ENCODE peak calls at places on chromosome 13, in five cellular contexts. F, I, C, T and M are unnamed samples.

GRCh38 chr13:67230774-67231480 is 791 bp upstream of the PCDH9 start:
- DNase-seq in C (peak; percentile 51), T (peak; percentile 5), I (peak; percentile 56), F (peak; percentile 32), M (peak; percentile 73)

GRCh38 chr13:40814803-40815202 is 25.4 kb downstream of the SLC25A15 start:
- DNase-seq in F (no peak), C (no peak), T (no peak), I (no peak), M (no peak)

GRCh38 chr13:44932171-44932849 is 57.0 kb downstream of the NUFIP1 start:
- DNase-seq in I (no peak), F (no peak), T (no peak), C (no peak), M (no peak)

GRCh38 chr13:74767031-74767430 is 632.8 kb upstream of the KLF12 start:
- DNase-seq in C (no peak), T (no peak), F (no peak), I (peak; percentile 74), M (no peak)

GRCh38 chr13:23547000-23547590 is 23.1 kb upstream of the TNFRSF19 start:
- DNase-seq in T (no peak), F (no peak), C (peak; percentile 62), I (no peak), M (peak; percentile 27)

GRCh38 chr13:77002590-77003190 is 10.8 kb downstream of the CLN5 start:
- DNase-seq in T (no peak), C (no peak), I (peak; percentile 50), F (no peak), M (no peak)

GRCh38 chr13:20525144-20525600 is 485 bp downstream of the CRYL1 start:
- DNase-seq in T (peak; percentile 16), F (peak; percentile 39), C (peak; percentile 46), I (peak; percentile 6), M (no peak)

GRCh38 chr13:88085036-88085435 is 413.9 kb downstream of the SLITRK5 start:
- DNase-seq in T (no peak), I (peak; percentile 42), C (no peak), F (no peak), M (no peak)

GRCh38 chr13:94711561-94712286 is 621 bp downstream of the SOX21 start:
- DNase-seq in F (peak; percentile 58), C (no peak), T (peak; percentile 7), I (peak; percentile 44), M (no peak)

GRCh38 chr13:39862891-39863290 is 207.4 kb downstream of the COG6 start:
- DNase-seq in F (no peak), I (no peak), T (no peak), C (no peak), M (no peak)

GRCh38 chr13:92074658-92075057 is 676.2 kb downstream of the GPC5 start:
- DNase-seq in T (no peak), F (peak; percentile 73), C (no peak), I (peak; percentile 15), M (peak; percentile 14)

GRCh38 chr13:105202384-105202783 is 1333.1 kb downstream of the EFNB2 start:
- DNase-seq in T (no peak), C (no peak), I (peak; percentile 47), F (peak; percentile 32), M (no peak)

DNA sequence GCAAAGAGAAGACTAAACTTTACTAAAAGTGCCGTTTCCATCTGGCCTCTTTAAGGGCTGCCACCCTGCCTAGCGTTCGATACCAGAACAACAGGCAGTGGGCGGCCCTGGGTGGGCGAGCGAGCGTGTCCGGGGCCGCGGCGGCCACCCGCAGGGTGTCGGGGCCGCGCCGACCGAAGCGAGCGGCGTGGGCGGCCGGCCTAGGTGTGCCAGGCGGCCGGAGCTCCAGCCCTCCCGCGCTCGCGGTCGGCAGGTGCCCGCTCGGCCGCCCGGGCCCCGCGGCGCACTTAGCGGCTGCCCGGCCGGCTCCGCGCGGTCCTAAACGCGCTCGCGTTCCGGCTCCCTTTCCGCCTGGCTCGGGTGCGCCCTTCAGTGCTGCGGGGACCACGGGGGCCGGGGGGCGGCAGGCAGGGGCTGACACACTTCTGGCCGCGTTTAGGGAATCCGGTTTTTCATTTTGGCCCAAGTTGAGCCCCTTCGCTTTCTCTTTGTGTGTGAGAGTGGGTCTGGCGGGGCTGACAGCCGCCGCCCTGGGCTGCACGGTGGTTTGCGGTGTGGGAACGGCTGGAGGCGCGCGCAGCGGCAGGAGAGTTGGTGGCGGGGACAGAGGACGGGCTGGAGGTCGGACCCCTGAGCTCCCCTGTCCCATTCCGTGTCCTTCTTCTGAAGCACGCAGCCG is 2.9 kb downstream of the FGF9 start:
- DNase-seq in T (peak; percentile 36), I (peak; percentile 66), F (no peak), C (peak; percentile 46), M (peak; percentile 58)
- TF ChIP-seq CTCF in T (no peak), I (peak; percentile 13), F (peak; percentile 11), C (peak; percentile 42), M (peak; percentile 1)

GRCh38 chr13:102846261-102847015 is 606 bp downstream of the ERCC5 start:
- DNase-seq in F (peak; percentile 54), C (peak; percentile 25), I (peak; percentile 59), T (no peak), M (no peak)

GRCh38 chr13:102845289-102845629 is 573 bp upstream of the ERCC5 start:
- DNase-seq in I (no peak), T (no peak), F (no peak), C (no peak), M (no peak)

GRCh38 chr13:102847272-102848234 is 1.7 kb downstream of the ERCC5 start:
- DNase-seq in T (no peak), C (no peak), I (peak; percentile 51), F (no peak), M (no peak)

GRCh38 chr13:102848956-102849355 is 3.1 kb downstream of the ERCC5 start:
- DNase-seq in I (no peak), F (no peak), T (no peak), C (no peak), M (no peak)

DNA sequence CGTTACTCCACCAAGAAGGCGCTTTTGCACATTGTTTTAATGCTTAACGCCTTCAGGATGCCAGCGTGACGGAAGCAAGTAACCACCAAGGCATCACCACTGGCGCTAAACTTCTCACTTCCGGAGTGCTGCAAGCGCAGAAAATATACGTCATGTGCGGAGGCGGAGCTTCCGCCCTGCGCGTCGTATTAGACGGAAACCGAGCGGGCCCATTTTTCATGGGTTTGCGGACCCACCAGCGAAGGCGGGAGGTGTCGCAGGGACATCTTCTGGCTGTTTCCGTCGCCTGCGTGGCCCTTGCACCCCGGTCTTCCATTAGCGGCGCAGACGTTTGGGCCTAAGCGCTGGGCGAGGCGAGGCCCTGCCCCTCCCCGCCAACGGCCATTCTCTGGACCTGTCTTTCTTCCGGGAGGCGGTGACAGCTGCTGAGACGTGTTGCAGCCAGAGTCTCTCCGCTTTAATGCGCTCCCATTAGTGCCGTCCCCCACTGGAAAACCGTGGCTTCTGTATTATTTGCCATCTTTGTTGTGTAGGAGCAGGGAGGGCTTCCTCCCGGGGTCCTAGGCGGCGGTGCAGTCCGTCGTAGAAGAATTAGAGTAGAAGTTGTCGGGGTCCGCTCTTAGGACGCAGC is at the start of gene ERCC5:
- DNase-seq in C (peak; percentile 92), I (peak; percentile 97), T (peak; percentile 77), F (peak; percentile 100), M (peak; percentile 88)
- TF ChIP-seq CTCF in C (no peak), I (no peak), T (no peak), F (peak; percentile 56), M (no peak)

DNA sequence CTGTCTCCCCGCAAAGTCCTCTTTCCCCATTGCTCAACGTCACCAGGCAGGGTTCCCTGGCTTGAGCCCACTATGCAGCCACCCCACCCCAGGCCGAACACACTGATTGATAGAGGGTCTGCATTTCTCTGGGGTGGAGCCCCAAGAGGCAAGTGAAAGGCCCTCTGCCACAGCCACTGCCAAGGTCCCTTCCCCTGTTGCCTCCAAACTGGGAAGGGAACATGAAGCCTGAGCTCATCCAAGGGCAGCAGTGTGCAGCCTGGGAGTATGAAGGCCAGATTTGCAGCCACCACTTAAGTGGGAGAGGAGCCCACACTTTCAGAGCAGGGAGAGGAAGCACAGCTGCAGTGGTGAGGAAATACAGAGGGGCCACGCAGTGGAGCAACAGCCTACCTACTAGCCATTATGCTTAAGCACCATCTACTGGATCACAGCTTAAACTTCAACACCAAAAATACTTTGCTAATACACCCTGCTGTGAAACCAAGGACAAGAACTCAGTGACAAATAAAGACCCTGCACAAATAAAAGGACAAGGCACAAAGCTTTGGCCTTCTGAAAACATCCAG is 48.6 kb downstream of the UBL3 start:
- DNase-seq in F (no peak), I (no peak), C (no peak), T (no peak), M (no peak)
- TF ChIP-seq CTCF in F (no peak), I (no peak), C (no peak), T (no peak), M (no peak)

DNA sequence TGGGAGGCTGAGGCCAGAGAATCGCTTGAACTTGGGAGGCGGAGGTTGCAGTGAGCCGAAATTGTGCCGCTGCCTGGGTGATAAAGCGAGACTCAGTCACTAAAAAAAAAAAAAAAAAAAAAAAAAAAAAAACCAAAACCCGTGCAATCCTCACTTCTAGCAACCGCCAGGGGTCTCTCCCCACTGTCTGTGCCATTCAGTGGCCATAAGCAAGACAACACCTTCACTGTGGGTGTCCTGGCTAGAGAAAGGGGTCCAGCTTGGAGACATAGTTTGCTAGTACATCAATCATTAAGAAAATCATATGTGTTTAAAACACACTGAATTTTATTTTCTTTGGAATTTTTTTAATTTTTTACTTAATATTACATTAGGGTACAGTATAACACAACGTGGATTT is 68.2 kb downstream of the RASL11A start:
- DNase-seq in F (no peak), T (no peak), C (no peak), I (no peak), M (peak; percentile 38)
- TF ChIP-seq CTCF in F (no peak), T (no peak), C (no peak), I (no peak), M (no peak)

GRCh38 chr13:78602561-78603239 is 652 bp downstream of the POU4F1 start:
- DNase-seq in I (no peak), F (no peak), C (no peak), T (no peak), M (no peak)

GRCh38 chr13:78601124-78601885 is 2.0 kb downstream of the POU4F1 start:
- DNase-seq in T (no peak), I (no peak), C (no peak), F (peak; percentile 32), M (no peak)

GRCh38 chr13:78604782-78605611 is 1.6 kb upstream of the POU4F1 start:
- DNase-seq in I (peak; percentile 62), T (no peak), C (no peak), F (no peak), M (no peak)

GRCh38 chr13:78601886-78602560 is 1.3 kb downstream of the POU4F1 start:
- DNase-seq in F (peak; percentile 19), T (no peak), I (no peak), C (no peak), M (no peak)

DNA sequence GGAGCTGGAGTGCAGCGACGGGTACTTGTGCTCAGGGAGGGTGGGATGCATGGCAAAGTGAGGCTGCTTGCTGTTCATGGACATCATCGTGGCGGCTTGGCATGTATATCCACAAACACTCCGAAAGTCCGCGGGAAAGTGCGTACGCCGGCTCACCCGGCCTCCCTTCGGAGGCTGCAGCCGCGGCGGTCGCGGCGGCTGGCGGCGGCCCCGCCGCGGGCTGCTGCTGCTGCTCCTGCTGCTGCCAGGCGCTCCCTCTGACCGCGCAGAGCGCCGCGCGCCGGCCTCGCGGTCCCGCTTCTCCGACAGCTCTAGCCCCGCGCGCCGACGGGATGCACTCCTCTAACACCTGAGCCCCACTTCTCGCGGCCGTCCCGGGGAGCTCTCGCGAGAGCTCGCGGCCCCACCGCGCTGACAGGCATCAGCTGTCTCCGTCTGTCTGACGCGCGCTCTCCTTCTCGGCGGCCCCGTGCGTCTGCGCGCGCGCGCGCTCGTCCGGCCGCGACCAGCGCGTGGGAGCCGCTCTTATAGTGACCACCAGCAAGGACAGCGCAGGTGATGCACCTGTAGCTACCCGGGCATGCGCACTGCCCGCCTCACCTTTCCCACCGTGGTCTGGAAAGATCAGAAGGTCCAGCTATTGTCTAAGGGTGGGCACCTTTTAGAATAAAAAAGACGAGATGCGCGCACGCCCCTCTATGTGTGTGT is at the start of gene POU4F1:
- DNase-seq in C (peak; percentile 17), I (peak; percentile 78), T (peak; percentile 74), F (peak; percentile 88), M (peak; percentile 82)
- TF ChIP-seq CTCF in C (no peak), I (no peak), T (no peak), F (no peak), M (no peak)

GRCh38 chr13:27868639-27869435 is 51.0 kb upstream of the PDX1 start:
- DNase-seq in F (no peak), C (no peak), I (peak; percentile 8), T (peak; percentile 5), M (no peak)
- TF ChIP-seq CTCF in F (peak; percentile 34), C (peak; percentile 43), I (peak; percentile 37), T (peak; percentile 35), M (peak; percentile 63)